ENCODE peak calls at places on chromosomes 5 and 9, in seven cellular contexts. C, H, T, N, O, Z and D are unnamed samples. For H3K36me3, the result is how much of the 10 kb centered on the place peaks cover.

GRCh38 chr5:150780180-150780692 is 1.7 kb downstream of the SMIM3 start:
- DNase-seq in T (no peak), N (peak), C (no peak), H (no peak), Z (peak), O (no peak), D (no peak)

GRCh38 chr5:137361275-137361674 is 137.9 kb downstream of the SPOCK1 start:
- DNase-seq in O (no peak), Z (no peak), C (peak), N (peak), H (no peak), T (no peak), D (no peak)

GRCh38 chr9:98378206-98379193 is 123.1 kb upstream of the TBC1D2 start:
- DNase-seq in O (no peak), Z (no peak), H (no peak), T (no peak), N (peak), C (no peak), D (no peak)

GRCh38 chr9:134738869-134739659 is 97.5 kb downstream of the COL5A1 start:
- DNase-seq in N (peak), H (peak), Z (peak), O (peak), T (peak), C (peak), D (peak)

GRCh38 chr5:80736730-80737129 is 81.9 kb upstream of the DHFR start:
- DNase-seq in H (no peak), Z (no peak), T (no peak), N (peak), O (no peak), C (no peak), D (no peak)

GRCh38 chr5:139700711-139701693 is 52.9 kb downstream of the CXXC5 start:
- DNase-seq in T (no peak), N (no peak), Z (peak), C (no peak), O (peak), H (peak), D (no peak)

GRCh38 chr5:57124014-57124413 is 49.8 kb upstream of the GPBP1 start:
- DNase-seq in Z (no peak), O (no peak), N (no peak), C (no peak), H (no peak), T (no peak), D (no peak)

GRCh38 chr5:98933446-98934072 is 4.8 kb upstream of the CHD1 start:
- DNase-seq in C (no peak), Z (no peak), N (no peak), O (no peak), H (no peak), T (no peak), D (no peak)

GRCh38 chr9:78118742-78119473 is 87.3 kb upstream of the GNAQ start:
- DNase-seq in H (no peak), N (peak), O (no peak), Z (no peak), C (no peak), T (no peak), D (no peak)

GRCh38 chr5:151757233-151758140 is 944 bp downstream of the ATOX1 start:
- DNase-seq in H (peak), C (no peak), N (no peak), O (no peak), Z (no peak), T (no peak), D (peak)

GRCh38 chr5:42360061-42360460 is 63.2 kb upstream of the GHR start:
- DNase-seq in H (no peak), O (no peak), N (peak), Z (no peak), T (no peak), C (peak), D (no peak)
- H3K4me3 ChIP-seq in H (no peak), O (no peak), N (no peak), Z (no peak), T (no peak), C (no peak), D (no peak)

GRCh38 chr9:129143031-129143441 is 31.8 kb downstream of the PTPA start:
- DNase-seq in H (peak), C (peak), T (peak), O (peak), Z (peak), N (peak), D (peak)
- H3K36me3 ChIP-seq in H (under half), C (under half), T (under half), O (under half), Z (under half), N (under half), D (under half)

GRCh38 chr5:161545701-161546462 is 643 bp downstream of the GABRB2 start:
- DNase-seq in H (no peak), O (no peak), N (no peak), Z (no peak), C (no peak), T (peak), D (no peak)

GRCh38 chr5:161549106-161549505 is 2.6 kb upstream of the GABRB2 start:
- DNase-seq in H (no peak), N (peak), C (no peak), T (peak), O (no peak), Z (no peak), D (peak)

GRCh38 chr5:161546463-161547301 is at the start of gene GABRB2:
- DNase-seq in N (peak), C (peak), O (peak), Z (peak), T (peak), H (peak), D (peak)

GRCh38 chr5:161547573-161548471 is 1.3 kb upstream of the GABRB2 start:
- DNase-seq in O (peak), C (no peak), N (no peak), Z (no peak), T (peak), H (no peak), D (peak)

DNA sequence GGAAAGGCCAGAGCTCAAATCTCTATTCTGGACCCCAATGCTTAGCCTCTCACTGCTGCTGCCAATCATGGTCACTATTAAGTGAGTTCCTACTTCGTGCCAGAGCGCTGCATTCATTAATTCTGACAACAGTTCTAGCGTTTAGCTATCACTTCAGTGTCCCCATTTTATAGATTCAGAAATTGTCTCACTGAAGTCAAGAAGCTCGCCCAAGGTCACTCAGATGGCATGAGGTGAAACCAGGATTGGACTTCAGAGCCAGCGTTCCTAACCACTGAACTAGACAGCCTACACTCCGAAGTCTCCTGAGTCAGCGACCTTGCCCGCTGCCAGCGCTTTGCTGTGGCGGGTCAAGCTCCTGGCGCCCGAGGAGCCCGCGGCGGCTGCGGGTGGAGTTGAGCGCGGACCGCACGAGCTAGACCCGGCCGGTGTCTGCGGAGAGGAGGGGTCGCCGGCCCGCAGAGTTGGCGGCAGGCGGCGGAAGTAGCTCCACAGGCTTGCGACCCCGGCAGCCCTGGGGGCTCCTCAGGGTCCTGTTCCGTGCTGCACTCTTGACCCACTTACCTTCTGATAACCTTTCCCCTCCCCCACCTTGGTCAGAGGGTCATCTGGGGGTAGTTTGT is 2.1 kb upstream of the GABRB2 start:
- DNase-seq in O (no peak), H (no peak), T (peak), Z (no peak), N (no peak), C (no peak), D (no peak)
- H3K4me3 ChIP-seq in O (no peak), H (no peak), T (peak), Z (no peak), N (no peak), C (no peak), D (peak)

GRCh38 chr5:38905516-38905915 is 59.7 kb downstream of the OSMR start:
- DNase-seq in O (no peak), Z (no peak), H (no peak), T (no peak), C (no peak), N (no peak), D (no peak)

GRCh38 chr5:38911933-38912332 is 66.1 kb downstream of the OSMR start:
- DNase-seq in N (no peak), C (no peak), H (no peak), T (no peak), O (no peak), Z (no peak), D (no peak)

DNA sequence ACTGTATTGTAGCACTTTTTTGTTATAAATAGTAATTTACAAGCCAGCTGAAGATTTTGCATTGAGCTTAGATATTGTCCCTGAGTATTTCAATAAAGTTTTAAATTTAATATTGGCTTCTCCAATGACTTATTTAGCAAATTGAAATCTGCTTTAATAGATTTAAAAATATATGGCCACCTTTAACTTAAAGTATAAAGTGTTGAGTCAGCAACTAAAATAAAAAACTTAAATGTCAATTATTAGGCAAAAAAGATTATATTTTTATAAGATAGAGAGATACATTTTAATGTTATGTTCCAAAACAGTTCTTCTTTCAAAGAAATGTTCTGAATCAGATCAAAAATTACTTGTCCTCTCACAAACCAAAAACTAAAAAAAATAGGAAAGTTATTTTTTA is 60.7 kb downstream of the OSMR start:
- DNase-seq in O (no peak), C (no peak), N (no peak), T (no peak), H (no peak), Z (no peak), D (no peak)
- H3K36me3 ChIP-seq in O (under half), C (under half), N (under half), T (under half), H (under half), Z (under half), D (under half)

GRCh38 chr9:16025627-16026026 is 472.8 kb downstream of the CCDC171 start:
- DNase-seq in H (no peak), N (no peak), T (no peak), Z (no peak), O (no peak), C (no peak), D (no peak)
- H3K4me3 ChIP-seq in H (no peak), N (no peak), T (no peak), Z (no peak), O (no peak), C (no peak), D (no peak)

GRCh38 chr9:137836831-137837241 is 40.7 kb upstream of the CACNA1B start:
- DNase-seq in C (no peak), Z (peak), N (no peak), T (no peak), H (peak), O (no peak), D (no peak)
- H3K36me3 ChIP-seq in C (under half), Z (under half), N (under half), T (under half), H (under half), O (under half), D (under half)

GRCh38 chr9:36471359-36471758 is 71.3 kb upstream of the RNF38 start:
- DNase-seq in C (peak), H (no peak), T (no peak), N (no peak), Z (no peak), O (no peak), D (no peak)
- H3K4me3 ChIP-seq in C (no peak), H (no peak), T (no peak), N (peak), Z (no peak), O (no peak), D (no peak)

GRCh38 chr5:157335534-157336422 is 69.9 kb downstream of the CYFIP2 start:
- DNase-seq in C (no peak), H (no peak), O (no peak), T (no peak), N (no peak), Z (no peak), D (peak)
- H3K36me3 ChIP-seq in C (under half), H (half or more), O (under half), T (half or more), N (under half), Z (under half), D (under half)

GRCh38 chr5:95731571-95732554 is 727 bp downstream of the RHOBTB3 start:
- DNase-seq in C (peak), Z (peak), O (peak), T (peak), H (peak), N (peak), D (peak)

GRCh38 chr5:95734916-95735315 is 3.8 kb downstream of the RHOBTB3 start:
- DNase-seq in Z (no peak), C (no peak), N (peak), T (no peak), O (no peak), H (no peak), D (no peak)

GRCh38 chr5:95735436-95735835 is 4.3 kb downstream of the RHOBTB3 start:
- DNase-seq in T (no peak), H (no peak), Z (no peak), C (no peak), O (no peak), N (peak), D (no peak)

GRCh38 chr5:95733100-95733499 is 2.0 kb downstream of the RHOBTB3 start:
- DNase-seq in Z (no peak), O (no peak), T (no peak), N (peak), C (no peak), H (no peak), D (no peak)

GRCh38 chr5:95734156-95734555 is 3.0 kb downstream of the RHOBTB3 start:
- DNase-seq in C (no peak), O (no peak), Z (no peak), T (no peak), N (peak), H (no peak), D (no peak)
- H3K4me3 ChIP-seq in C (no peak), O (no peak), Z (no peak), T (peak), N (peak), H (no peak), D (no peak)

DNA sequence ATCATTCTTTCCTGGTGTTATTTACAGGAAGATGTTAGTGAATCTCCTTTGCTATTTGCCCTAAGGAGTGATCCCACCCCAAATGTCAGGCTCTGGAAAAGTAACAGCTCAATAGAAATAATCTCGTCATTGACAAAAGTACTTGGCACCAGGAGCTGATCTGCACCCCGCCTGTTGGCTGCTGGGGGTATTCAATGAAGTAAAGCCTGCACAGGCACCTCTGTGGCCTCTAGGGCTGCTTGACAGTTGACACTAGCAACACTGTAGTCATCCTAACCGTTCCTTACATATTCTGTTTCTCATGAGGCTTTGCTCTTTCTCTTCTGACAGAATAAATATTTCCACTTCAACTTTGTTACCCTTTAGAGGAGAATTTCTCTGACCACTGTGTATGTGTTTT is 103.4 kb downstream of the DOCK2 start:
- DNase-seq in O (no peak), C (no peak), T (no peak), H (no peak), Z (no peak), N (no peak), D (no peak)
- H3K36me3 ChIP-seq in O (under half), C (under half), T (under half), H (under half), Z (under half), N (under half), D (under half)